ENCODE peak calls at places on chromosomes 2 and 18, in seven cellular contexts. H, V, Y, P, A, O and J are unnamed samples.
A peak's percentile ranks its signal among the peaks of the same experiment; 100 is the strongest.

GRCh38 chr2:75311993-75312392 is 112.7 kb upstream of the TACR1 start:
- DNase-seq in A (no peak), P (no peak), H (no peak), V (no peak), O (peak; percentile 2), Y (no peak), J (no peak)

GRCh38 chr2:190744041-190744440 is 95.2 kb downstream of the NAB1 start:
- DNase-seq in O (no peak), P (no peak), V (no peak), Y (no peak), A (no peak), H (no peak), J (no peak)

GRCh38 chr2:32427672-32428622 is 71.1 kb downstream of the BIRC6 start:
- DNase-seq in O (no peak), V (no peak), Y (no peak), H (no peak), P (no peak), A (no peak), J (no peak)

GRCh38 chr2:112181571-112182290 is 43.5 kb downstream of the FBLN7 start:
- DNase-seq in P (no peak), Y (no peak), V (no peak), O (no peak), H (peak; percentile 72), A (no peak), J (no peak)

GRCh38 chr2:149169653-149170052 is 131.2 kb downstream of the LYPD6B start:
- DNase-seq in O (peak; percentile 91), H (no peak), V (no peak), A (no peak), Y (no peak), P (no peak), J (peak; percentile 80)

GRCh38 chr2:38446972-38447561 is 70.0 kb upstream of the ATL2 start:
- DNase-seq in Y (no peak), O (no peak), V (no peak), H (no peak), P (no peak), A (no peak), J (no peak)

GRCh38 chr18:76988827-76989646 is 143.5 kb downstream of the MBP start:
- DNase-seq in A (no peak), Y (peak; percentile 7), O (no peak), H (no peak), P (no peak), V (no peak), J (no peak)

GRCh38 chr2:8290771-8291352 is 391.0 kb upstream of the ID2 start:
- DNase-seq in H (no peak), Y (no peak), V (no peak), A (no peak), P (no peak), O (no peak), J (no peak)

GRCh38 chr2:28381225-28382180 is 11.2 kb upstream of the FOSL2 start:
- DNase-seq in O (peak; percentile 86), Y (no peak), H (no peak), P (no peak), V (no peak), A (no peak), J (peak; percentile 69)

GRCh38 chr18:31203794-31204148 is 41.1 kb upstream of the DSC1 start:
- DNase-seq in Y (no peak), V (no peak), O (no peak), H (no peak), A (no peak), P (no peak), J (no peak)

GRCh38 chr2:235505210-235505741 is 11.4 kb downstream of the AGAP1 start:
- DNase-seq in Y (peak; percentile 44), A (no peak), H (no peak), O (peak; percentile 80), P (peak; percentile 36), V (no peak), J (no peak)

GRCh38 chr2:16386431-16386830 is 279.2 kb downstream of the CYRIA start:
- DNase-seq in P (peak; percentile 6), Y (no peak), O (no peak), H (no peak), V (no peak), A (no peak), J (no peak)

GRCh38 chr18:44715841-44716240 is 35.2 kb downstream of the SETBP1 start:
- DNase-seq in O (no peak), P (no peak), A (peak; percentile 81), V (peak; percentile 92), H (no peak), Y (no peak), J (no peak)

GRCh38 chr2:240796543-240797499 is 23.2 kb downstream of the KIF1A start:
- DNase-seq in A (no peak), H (no peak), P (no peak), Y (no peak), O (no peak), V (no peak), J (no peak)